ENCODE peak calls at places on chromosome 2, in five cellular contexts. One of them, this sample, is unnamed.

GRCh38 chr2:215770668-215771067 is 242.7 kb downstream of the MREG start:
- DNase-seq in psoas muscle: no peak
- DNase-seq in Peyer's patch: no peak
- DNase-seq in neuronal stem cell: no peak
- DNase-seq in effector memory CD4-positive, alpha-beta T cell: no peak
- DNase-seq in this sample: no peak

GRCh38 chr2:37625781-37626548 is 45.5 kb downstream of the CDC42EP3 start:
- DNase-seq in psoas muscle: no peak
- DNase-seq in effector memory CD4-positive, alpha-beta T cell: peak; percentile 55
- DNase-seq in neuronal stem cell: no peak
- DNase-seq in Peyer's patch: no peak
- DNase-seq in this sample: peak; percentile 38

GRCh38 chr2:238169021-238169707 is 10.4 kb downstream of the ERFE start:
- DNase-seq in Peyer's patch: no peak
- DNase-seq in effector memory CD4-positive, alpha-beta T cell: no peak
- DNase-seq in neuronal stem cell: no peak
- DNase-seq in psoas muscle: peak; percentile 60
- DNase-seq in this sample: no peak

GRCh38 chr2:68721482-68722071 is 13.0 kb upstream of the ARHGAP25 start:
- DNase-seq in effector memory CD4-positive, alpha-beta T cell: peak; percentile 32
- DNase-seq in psoas muscle: no peak
- DNase-seq in Peyer's patch: no peak
- DNase-seq in neuronal stem cell: no peak
- DNase-seq in this sample: no peak

GRCh38 chr2:64284751-64285150 is 140.5 kb upstream of the PELI1 start:
- DNase-seq in psoas muscle: no peak
- DNase-seq in neuronal stem cell: no peak
- DNase-seq in effector memory CD4-positive, alpha-beta T cell: no peak
- DNase-seq in Peyer's patch: no peak
- DNase-seq in this sample: no peak

GRCh38 chr2:61816480-61817355 is 37.1 kb downstream of the FAM161A start:
- DNase-seq in neuronal stem cell: no peak
- DNase-seq in effector memory CD4-positive, alpha-beta T cell: no peak
- DNase-seq in Peyer's patch: no peak
- DNase-seq in psoas muscle: no peak
- DNase-seq in this sample: no peak

GRCh38 chr2:234954551-234954992 is 2.8 kb downstream of the SH3BP4 start:
- DNase-seq in effector memory CD4-positive, alpha-beta T cell: no peak
- DNase-seq in neuronal stem cell: no peak
- DNase-seq in psoas muscle: no peak
- DNase-seq in Peyer's patch: no peak
- DNase-seq in this sample: no peak

GRCh38 chr2:38957972-38958371 is 68.3 kb downstream of the ARHGEF33 start:
- DNase-seq in effector memory CD4-positive, alpha-beta T cell: no peak
- DNase-seq in Peyer's patch: no peak
- DNase-seq in psoas muscle: no peak
- DNase-seq in neuronal stem cell: no peak
- DNase-seq in this sample: no peak

GRCh38 chr2:220789961-220790360 is 782.1 kb downstream of the EPHA4 start:
- DNase-seq in Peyer's patch: no peak
- DNase-seq in neuronal stem cell: no peak
- DNase-seq in effector memory CD4-positive, alpha-beta T cell: no peak
- DNase-seq in psoas muscle: no peak
- DNase-seq in this sample: no peak

GRCh38 chr2:152038451-152038958 is 60.3 kb downstream of the CACNB4 start:
- DNase-seq in Peyer's patch: no peak
- DNase-seq in effector memory CD4-positive, alpha-beta T cell: no peak
- DNase-seq in neuronal stem cell: no peak
- DNase-seq in psoas muscle: peak; percentile 53
- DNase-seq in this sample: no peak

GRCh38 chr2:38533180-38533579 is 69.5 kb downstream of the HNRNPLL start:
- DNase-seq in Peyer's patch: no peak
- DNase-seq in psoas muscle: no peak
- DNase-seq in effector memory CD4-positive, alpha-beta T cell: no peak
- DNase-seq in neuronal stem cell: no peak
- DNase-seq in this sample: no peak

GRCh38 chr2:196159223-196159892 is 12.0 kb downstream of the STK17B start:
- DNase-seq in psoas muscle: no peak
- DNase-seq in neuronal stem cell: no peak
- DNase-seq in effector memory CD4-positive, alpha-beta T cell: no peak
- DNase-seq in Peyer's patch: no peak
- DNase-seq in this sample: no peak

GRCh38 chr2:233705911-233706506 is 6.7 kb upstream of the UGT1A5 start:
- DNase-seq in neuronal stem cell: no peak
- DNase-seq in Peyer's patch: peak; percentile 68
- DNase-seq in effector memory CD4-positive, alpha-beta T cell: no peak
- DNase-seq in psoas muscle: no peak
- DNase-seq in this sample: no peak

GRCh38 chr2:39435974-39436591 is 1.0 kb downstream of the MAP4K3 start:
- DNase-seq in neuronal stem cell: no peak
- DNase-seq in Peyer's patch: no peak
- DNase-seq in effector memory CD4-positive, alpha-beta T cell: no peak
- DNase-seq in psoas muscle: no peak
- DNase-seq in this sample: no peak

GRCh38 chr2:174573621-174574081 is 24.0 kb downstream of the WIPF1 start:
- DNase-seq in Peyer's patch: no peak
- DNase-seq in effector memory CD4-positive, alpha-beta T cell: peak; percentile 10
- DNase-seq in psoas muscle: no peak
- DNase-seq in neuronal stem cell: no peak
- DNase-seq in this sample: no peak

GRCh38 chr2:109345091-109345490 is 216.1 kb downstream of the SH3RF3 start:
- DNase-seq in effector memory CD4-positive, alpha-beta T cell: no peak
- DNase-seq in psoas muscle: no peak
- DNase-seq in Peyer's patch: no peak
- DNase-seq in neuronal stem cell: no peak
- DNase-seq in this sample: no peak

GRCh38 chr2:101597347-101597944 is 100.1 kb upstream of the MAP4K4 start:
- DNase-seq in effector memory CD4-positive, alpha-beta T cell: no peak
- DNase-seq in psoas muscle: no peak
- DNase-seq in Peyer's patch: no peak
- DNase-seq in neuronal stem cell: no peak
- DNase-seq in this sample: no peak

GRCh38 chr2:82994186-82994585 is 1464.9 kb downstream of the SUCLG1 start:
- DNase-seq in Peyer's patch: no peak
- DNase-seq in neuronal stem cell: no peak
- DNase-seq in effector memory CD4-positive, alpha-beta T cell: no peak
- DNase-seq in psoas muscle: no peak
- DNase-seq in this sample: no peak

GRCh38 chr2:181626671-181627070 is 30.2 kb downstream of the CERKL start:
- DNase-seq in psoas muscle: no peak
- DNase-seq in neuronal stem cell: no peak
- DNase-seq in Peyer's patch: no peak
- DNase-seq in effector memory CD4-positive, alpha-beta T cell: no peak
- DNase-seq in this sample: no peak

GRCh38 chr2:162215162-162215561 is 28.1 kb downstream of the FAP start:
- DNase-seq in Peyer's patch: no peak
- DNase-seq in neuronal stem cell: no peak
- DNase-seq in psoas muscle: no peak
- DNase-seq in effector memory CD4-positive, alpha-beta T cell: no peak
- DNase-seq in this sample: no peak

GRCh38 chr2:149679286-149679685 is 91.7 kb upstream of the MMADHC start:
- DNase-seq in psoas muscle: no peak
- DNase-seq in neuronal stem cell: no peak
- DNase-seq in effector memory CD4-positive, alpha-beta T cell: no peak
- DNase-seq in Peyer's patch: no peak
- DNase-seq in this sample: no peak

GRCh38 chr2:199348871-199349270 is 108.9 kb downstream of the SATB2 start:
- DNase-seq in Peyer's patch: no peak
- DNase-seq in effector memory CD4-positive, alpha-beta T cell: no peak
- DNase-seq in psoas muscle: no peak
- DNase-seq in neuronal stem cell: no peak
- DNase-seq in this sample: no peak

GRCh38 chr2:69998761-69999160 is 37.3 kb upstream of the ASPRV1 start:
- DNase-seq in effector memory CD4-positive, alpha-beta T cell: no peak
- DNase-seq in psoas muscle: no peak
- DNase-seq in Peyer's patch: no peak
- DNase-seq in neuronal stem cell: no peak
- DNase-seq in this sample: no peak

GRCh38 chr2:241560883-241561474 is 2.4 kb downstream of the BOK start:
- DNase-seq in effector memory CD4-positive, alpha-beta T cell: no peak
- DNase-seq in neuronal stem cell: no peak
- DNase-seq in psoas muscle: no peak
- DNase-seq in Peyer's patch: no peak
- DNase-seq in this sample: no peak

GRCh38 chr2:241999184-241999583 is 129.7 kb downstream of the RTP5 start:
- DNase-seq in Peyer's patch: peak; percentile 23
- DNase-seq in effector memory CD4-positive, alpha-beta T cell: no peak
- DNase-seq in psoas muscle: no peak
- DNase-seq in neuronal stem cell: no peak
- DNase-seq in this sample: peak; percentile 40

GRCh38 chr2:120822908-120823307 is 87.2 kb downstream of the GLI2 start:
- DNase-seq in psoas muscle: peak; percentile 30
- DNase-seq in effector memory CD4-positive, alpha-beta T cell: no peak
- DNase-seq in neuronal stem cell: no peak
- DNase-seq in Peyer's patch: peak; percentile 28
- DNase-seq in this sample: no peak

GRCh38 chr2:13201924-13202323 is 485.2 kb downstream of the TRIB2 start:
- DNase-seq in psoas muscle: no peak
- DNase-seq in Peyer's patch: no peak
- DNase-seq in effector memory CD4-positive, alpha-beta T cell: no peak
- DNase-seq in neuronal stem cell: no peak
- DNase-seq in this sample: no peak

GRCh38 chr2:43082878-43083261 is 143.5 kb downstream of the ZFP36L2 start:
- DNase-seq in Peyer's patch: peak; percentile 25
- DNase-seq in psoas muscle: no peak
- DNase-seq in effector memory CD4-positive, alpha-beta T cell: no peak
- DNase-seq in neuronal stem cell: no peak
- DNase-seq in this sample: no peak
- H3K4me1 ChIP-seq in Peyer's patch: peaks cover 7% of the 10 kb centered on the region
- H3K4me1 ChIP-seq in psoas muscle: peaks cover 54% of the 10 kb centered on the region
- H3K4me1 ChIP-seq in effector memory CD4-positive, alpha-beta T cell: no peaks in the 10 kb centered on the region
- H3K4me1 ChIP-seq in neuronal stem cell: peaks cover 43% of the 10 kb centered on the region
- H3K4me1 ChIP-seq in this sample: peaks cover 5% of the 10 kb centered on the region

DNA sequence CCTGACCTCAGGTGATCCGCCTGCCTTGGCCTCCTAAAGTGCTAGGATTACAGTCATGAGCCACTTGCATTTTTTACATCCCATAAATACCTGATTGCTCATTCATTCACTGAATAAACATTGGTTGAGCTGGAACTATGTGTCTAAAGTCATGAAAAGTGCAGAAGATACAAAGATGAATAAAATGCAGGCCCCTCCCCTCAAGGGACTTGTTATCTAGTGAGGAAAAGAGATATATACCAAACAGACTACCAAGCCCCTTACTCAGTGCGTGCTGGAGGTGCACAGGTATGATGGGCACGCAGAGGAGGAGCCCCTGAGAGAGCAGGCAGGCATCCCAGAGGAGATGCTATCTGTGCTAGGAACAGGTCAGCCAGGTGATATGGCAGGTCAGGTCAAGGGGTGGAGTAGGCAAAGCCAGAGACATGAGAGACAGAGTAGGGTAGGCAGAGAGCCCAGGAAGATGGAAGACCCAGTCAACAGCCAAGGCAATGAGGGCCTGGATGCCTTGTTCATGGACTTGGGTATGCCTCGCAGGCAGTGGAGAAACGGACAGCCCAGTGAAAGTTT is 7.7 kb downstream of the FHL2 start:
- DNase-seq in Peyer's patch: no peak
- DNase-seq in effector memory CD4-positive, alpha-beta T cell: no peak
- DNase-seq in psoas muscle: no peak
- DNase-seq in neuronal stem cell: no peak
- DNase-seq in this sample: no peak
- H3K27ac ChIP-seq in Peyer's patch: no peak overlapping the region
- H3K27ac ChIP-seq in effector memory CD4-positive, alpha-beta T cell: no peak overlapping the region
- H3K27ac ChIP-seq in psoas muscle: peak overlapping the region; percentile 88
- H3K27ac ChIP-seq in neuronal stem cell: no peak overlapping the region
- H3K27ac ChIP-seq in this sample: no peak overlapping the region

DNA sequence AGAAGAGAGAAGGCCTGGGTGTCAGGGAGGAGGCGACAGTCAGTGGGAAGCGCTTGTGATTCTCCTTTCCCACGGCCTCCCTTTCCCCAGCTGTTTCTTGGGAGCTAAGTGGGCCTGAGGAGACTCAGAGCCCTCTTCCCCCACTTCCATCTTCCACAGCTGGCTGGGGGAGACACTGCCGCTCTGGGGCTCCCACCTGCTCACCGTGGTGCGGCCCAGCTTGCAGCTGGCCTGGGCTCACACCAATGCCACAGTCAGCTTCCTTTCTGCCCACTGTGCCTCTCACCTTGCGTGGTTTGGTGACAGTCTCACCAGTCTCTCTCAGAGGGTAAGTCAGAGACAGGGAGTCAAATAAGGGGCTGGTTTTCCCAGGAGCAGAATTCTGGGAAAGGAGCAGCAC is 7.1 kb downstream of the TMEM214 start:
- DNase-seq in effector memory CD4-positive, alpha-beta T cell: no peak
- DNase-seq in neuronal stem cell: no peak
- DNase-seq in Peyer's patch: peak; percentile 32
- DNase-seq in psoas muscle: no peak
- DNase-seq in this sample: no peak
- H3K36me3 ChIP-seq in effector memory CD4-positive, alpha-beta T cell: peaks cover 62% of the 10 kb centered on the region
- H3K36me3 ChIP-seq in neuronal stem cell: peaks cover 76% of the 10 kb centered on the region
- H3K36me3 ChIP-seq in Peyer's patch: peaks cover 68% of the 10 kb centered on the region
- H3K36me3 ChIP-seq in psoas muscle: peaks cover 66% of the 10 kb centered on the region
- H3K36me3 ChIP-seq in this sample: peaks cover 55% of the 10 kb centered on the region

GRCh38 chr2:45008296-45009129 is 739 bp downstream of the SIX2 start:
- DNase-seq in psoas muscle: peak; percentile 71
- DNase-seq in effector memory CD4-positive, alpha-beta T cell: no peak
- DNase-seq in Peyer's patch: no peak
- DNase-seq in neuronal stem cell: no peak
- DNase-seq in this sample: no peak
- H3K4me1 ChIP-seq in psoas muscle: peaks cover 28% of the 10 kb centered on the region
- H3K4me1 ChIP-seq in effector memory CD4-positive, alpha-beta T cell: peaks cover 12% of the 10 kb centered on the region
- H3K4me1 ChIP-seq in Peyer's patch: peaks cover 16% of the 10 kb centered on the region
- H3K4me1 ChIP-seq in neuronal stem cell: peaks cover 21% of the 10 kb centered on the region
- H3K4me1 ChIP-seq in this sample: no peaks in the 10 kb centered on the region